ENCODE peak calls at places on chromosome 17, in six cellular contexts. One of them, this sample, is unnamed.

GRCh38 chr17:72710185-72710584 is 382.3 kb downstream of the SLC39A11 start:
- DNase-seq in K562: no peak
- DNase-seq in cardiac fibroblast: peak
- DNase-seq in psoas muscle: no peak
- DNase-seq in fibroblast of mammary gland: no peak
- DNase-seq in endodermal cell: no peak
- DNase-seq in this sample: no peak

GRCh38 chr17:43329183-43329582 is 69.6 kb upstream of the ARL4D start:
- DNase-seq in cardiac fibroblast: no peak
- DNase-seq in endodermal cell: no peak
- DNase-seq in psoas muscle: no peak
- DNase-seq in fibroblast of mammary gland: no peak
- DNase-seq in K562: no peak
- DNase-seq in this sample: no peak

GRCh38 chr17:74199306-74200092 is 4.0 kb upstream of the RPL38 start:
- DNase-seq in psoas muscle: peak
- DNase-seq in endodermal cell: peak
- DNase-seq in K562: peak
- DNase-seq in cardiac fibroblast: peak
- DNase-seq in fibroblast of mammary gland: peak
- DNase-seq in this sample: peak

GRCh38 chr17:36460265-36460937 is 26.1 kb upstream of the ZNHIT3 start:
- DNase-seq in psoas muscle: no peak
- DNase-seq in K562: no peak
- DNase-seq in cardiac fibroblast: no peak
- DNase-seq in fibroblast of mammary gland: no peak
- DNase-seq in endodermal cell: no peak
- DNase-seq in this sample: no peak

GRCh38 chr17:74713199-74713755 is 554 bp upstream of the CD300LF start:
- DNase-seq in psoas muscle: no peak
- DNase-seq in K562: no peak
- DNase-seq in cardiac fibroblast: no peak
- DNase-seq in fibroblast of mammary gland: no peak
- DNase-seq in endodermal cell: no peak
- DNase-seq in this sample: no peak

GRCh38 chr17:83194761-83195329 is 115.4 kb downstream of the METRNL start:
- DNase-seq in fibroblast of mammary gland: peak
- DNase-seq in cardiac fibroblast: peak
- DNase-seq in psoas muscle: peak
- DNase-seq in endodermal cell: no peak
- DNase-seq in K562: no peak
- DNase-seq in this sample: no peak

GRCh38 chr17:37770631-37771518 is 26.0 kb upstream of the HNF1B start:
- DNase-seq in cardiac fibroblast: peak
- DNase-seq in endodermal cell: peak
- DNase-seq in psoas muscle: no peak
- DNase-seq in fibroblast of mammary gland: peak
- DNase-seq in K562: peak
- DNase-seq in this sample: peak

GRCh38 chr17:59149841-59150511 is 5.0 kb downstream of the SKA2 start:
- DNase-seq in endodermal cell: peak
- DNase-seq in fibroblast of mammary gland: peak
- DNase-seq in psoas muscle: no peak
- DNase-seq in K562: no peak
- DNase-seq in cardiac fibroblast: no peak
- DNase-seq in this sample: no peak

GRCh38 chr17:31521632-31522283 is 130.3 kb downstream of the RAB11FIP4 start:
- DNase-seq in K562: no peak
- DNase-seq in cardiac fibroblast: no peak
- DNase-seq in endodermal cell: no peak
- DNase-seq in psoas muscle: no peak
- DNase-seq in fibroblast of mammary gland: no peak
- DNase-seq in this sample: no peak

GRCh38 chr17:78746263-78746948 is 35.7 kb downstream of the CYTH1 start:
- DNase-seq in endodermal cell: no peak
- DNase-seq in fibroblast of mammary gland: no peak
- DNase-seq in psoas muscle: no peak
- DNase-seq in K562: no peak
- DNase-seq in cardiac fibroblast: no peak
- DNase-seq in this sample: no peak

GRCh38 chr17:78746949-78747269 is 35.2 kb downstream of the CYTH1 start:
- DNase-seq in cardiac fibroblast: no peak
- DNase-seq in endodermal cell: no peak
- DNase-seq in K562: no peak
- DNase-seq in fibroblast of mammary gland: no peak
- DNase-seq in psoas muscle: no peak
- DNase-seq in this sample: no peak

GRCh38 chr17:78748730-78749317 is 33.2 kb downstream of the CYTH1 start:
- DNase-seq in endodermal cell: no peak
- DNase-seq in K562: peak
- DNase-seq in psoas muscle: peak
- DNase-seq in fibroblast of mammary gland: peak
- DNase-seq in cardiac fibroblast: peak
- DNase-seq in this sample: no peak

GRCh38 chr17:78747479-78747878 is 34.6 kb downstream of the CYTH1 start:
- DNase-seq in endodermal cell: no peak
- DNase-seq in psoas muscle: no peak
- DNase-seq in cardiac fibroblast: peak
- DNase-seq in fibroblast of mammary gland: no peak
- DNase-seq in K562: no peak
- DNase-seq in this sample: no peak

DNA sequence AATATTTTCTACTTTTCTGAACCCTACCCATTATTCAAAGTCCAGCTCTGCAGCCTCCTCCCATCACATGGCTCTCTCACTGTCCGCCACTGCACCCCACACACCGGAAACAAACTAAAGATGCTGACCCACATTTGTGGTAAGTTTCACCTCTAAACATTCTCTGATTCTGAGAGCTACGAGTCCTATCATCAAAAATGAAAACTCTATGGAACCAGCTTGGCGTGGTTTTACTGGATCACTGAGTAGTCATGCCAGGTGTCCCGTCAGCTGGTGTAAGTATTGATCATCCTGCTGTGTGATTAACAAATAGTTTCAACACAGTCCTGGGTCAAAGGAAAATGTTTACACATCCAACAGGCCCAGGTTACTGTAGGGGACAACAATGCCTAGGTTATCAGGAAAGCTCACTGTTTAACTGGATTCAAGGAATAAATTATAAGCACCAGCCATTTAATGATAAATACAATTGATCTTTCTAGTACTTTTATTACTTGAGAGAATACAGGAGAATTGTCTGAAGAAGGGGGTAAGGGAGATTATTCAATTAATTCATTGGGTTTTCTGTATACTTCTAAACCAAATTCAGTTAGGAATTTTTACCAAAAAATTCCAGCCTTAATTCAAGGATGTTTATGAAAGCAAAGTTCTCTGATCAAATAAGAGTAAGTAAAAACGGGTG is 33.9 kb downstream of the CYTH1 start:
- DNase-seq in fibroblast of mammary gland: peak
- DNase-seq in endodermal cell: no peak
- DNase-seq in K562: no peak
- DNase-seq in cardiac fibroblast: no peak
- DNase-seq in psoas muscle: no peak
- DNase-seq in this sample: no peak
- H3K4me3 ChIP-seq in fibroblast of mammary gland: no peak
- H3K4me3 ChIP-seq in endodermal cell: no peak
- H3K4me3 ChIP-seq in K562: no peak
- H3K4me3 ChIP-seq in cardiac fibroblast: no peak
- H3K4me3 ChIP-seq in psoas muscle: no peak
- H3K4me3 ChIP-seq in this sample: no peak

DNA sequence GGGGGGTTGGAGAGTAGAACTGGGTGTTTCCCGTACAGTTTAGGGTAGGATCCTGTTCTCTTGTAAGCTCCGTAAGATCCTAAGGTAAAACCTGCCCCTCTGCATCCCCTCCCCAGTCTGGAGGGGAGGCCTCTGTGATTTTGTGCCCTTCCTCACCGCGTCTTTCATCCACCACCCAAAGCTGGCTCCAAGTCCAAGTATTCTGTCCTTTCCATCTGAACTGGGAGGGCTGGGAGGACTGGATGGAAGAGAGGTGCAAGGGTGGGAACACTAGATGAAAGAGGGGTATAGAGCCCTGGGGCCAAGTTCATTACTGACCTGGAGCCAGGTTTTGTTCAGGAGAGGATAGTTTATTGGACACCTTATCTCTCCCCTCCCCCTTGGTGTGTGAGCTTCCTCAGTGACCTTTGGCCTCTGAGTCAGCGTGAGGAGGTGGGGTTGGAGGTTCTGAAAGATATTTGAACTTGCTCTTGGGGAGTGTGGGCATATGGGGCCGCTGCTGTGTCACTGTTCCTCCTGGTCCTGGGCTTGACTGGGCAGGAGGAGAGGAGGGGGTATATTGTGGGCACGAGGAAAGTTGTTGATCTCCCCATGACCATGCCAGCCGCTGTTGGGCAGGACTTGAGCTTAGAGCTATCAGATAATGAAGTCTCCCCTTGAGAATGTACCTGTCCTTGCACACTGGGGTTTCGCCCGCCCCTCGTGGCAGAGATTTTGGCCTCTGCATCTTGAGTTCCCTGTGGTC is 1.6 kb downstream of the LASP1 start:
- DNase-seq in cardiac fibroblast: peak
- DNase-seq in psoas muscle: peak
- DNase-seq in K562: peak
- DNase-seq in fibroblast of mammary gland: peak
- DNase-seq in endodermal cell: peak
- DNase-seq in this sample: peak
- TF ChIP-seq CTCF in cardiac fibroblast: no peak
- TF ChIP-seq CTCF in psoas muscle: no peak
- TF ChIP-seq CTCF in K562: peak
- TF ChIP-seq CTCF in fibroblast of mammary gland: peak
- TF ChIP-seq CTCF in endodermal cell: no peak
- TF ChIP-seq CTCF in this sample: peak

GRCh38 chr17:6789146-6789545 is 13.1 kb downstream of the FBXO39 start:
- DNase-seq in cardiac fibroblast: no peak
- DNase-seq in psoas muscle: no peak
- DNase-seq in fibroblast of mammary gland: no peak
- DNase-seq in endodermal cell: no peak
- DNase-seq in K562: no peak
- DNase-seq in this sample: no peak

GRCh38 chr17:6782244-6782643 is 6.2 kb downstream of the FBXO39 start:
- DNase-seq in fibroblast of mammary gland: no peak
- DNase-seq in K562: no peak
- DNase-seq in endodermal cell: no peak
- DNase-seq in cardiac fibroblast: no peak
- DNase-seq in psoas muscle: no peak
- DNase-seq in this sample: no peak

GRCh38 chr17:6786618-6787017 is 10.6 kb downstream of the FBXO39 start:
- DNase-seq in cardiac fibroblast: peak
- DNase-seq in endodermal cell: no peak
- DNase-seq in fibroblast of mammary gland: peak
- DNase-seq in K562: no peak
- DNase-seq in psoas muscle: no peak
- DNase-seq in this sample: no peak

DNA sequence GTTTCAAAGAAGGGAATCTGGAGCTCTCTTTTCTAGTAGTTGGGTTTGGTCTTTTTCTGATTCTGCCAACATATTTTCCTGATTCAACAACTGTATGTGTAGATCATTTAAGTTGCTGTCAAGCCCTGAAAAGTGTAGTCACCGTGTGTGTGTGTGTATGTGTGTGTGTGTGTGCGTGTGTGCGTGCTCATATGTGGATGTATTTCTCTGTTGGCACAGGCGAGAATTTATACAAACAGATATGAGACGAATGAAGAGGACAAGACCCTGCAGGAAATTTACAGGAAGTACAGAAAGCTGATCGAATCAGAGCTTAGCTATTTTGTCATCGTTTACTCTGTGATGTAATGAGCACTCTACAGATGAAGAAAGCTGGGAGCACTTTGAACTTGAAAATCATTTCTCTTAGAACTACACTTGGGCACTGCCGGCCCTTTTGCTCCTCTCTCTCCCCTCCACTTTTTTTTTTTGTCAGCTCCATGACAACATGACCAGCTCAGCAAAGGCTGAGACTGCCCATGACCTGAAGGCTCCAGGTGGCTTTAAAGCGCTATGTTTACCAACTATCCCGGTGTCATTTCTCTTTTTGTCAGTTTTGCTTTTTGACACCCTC is 11.2 kb downstream of the FBXO39 start:
- DNase-seq in K562: no peak
- DNase-seq in cardiac fibroblast: peak
- DNase-seq in psoas muscle: no peak
- DNase-seq in endodermal cell: no peak
- DNase-seq in fibroblast of mammary gland: peak
- DNase-seq in this sample: no peak
- H3K4me3 ChIP-seq in K562: no peak
- H3K4me3 ChIP-seq in cardiac fibroblast: peak
- H3K4me3 ChIP-seq in psoas muscle: no peak
- H3K4me3 ChIP-seq in endodermal cell: no peak
- H3K4me3 ChIP-seq in fibroblast of mammary gland: peak
- H3K4me3 ChIP-seq in this sample: no peak

GRCh38 chr17:76124582-76125390 is 16.3 kb downstream of the FOXJ1 start:
- DNase-seq in psoas muscle: no peak
- DNase-seq in endodermal cell: peak
- DNase-seq in cardiac fibroblast: peak
- DNase-seq in K562: peak
- DNase-seq in fibroblast of mammary gland: peak
- DNase-seq in this sample: peak
- TF ChIP-seq CTCF in psoas muscle: no peak
- TF ChIP-seq CTCF in endodermal cell: peak
- TF ChIP-seq CTCF in cardiac fibroblast: peak
- TF ChIP-seq CTCF in K562: peak
- TF ChIP-seq CTCF in fibroblast of mammary gland: peak
- TF ChIP-seq CTCF in this sample: peak

GRCh38 chr17:68289936-68290267 is 1.0 kb downstream of the SLC16A6 start:
- DNase-seq in psoas muscle: no peak
- DNase-seq in fibroblast of mammary gland: no peak
- DNase-seq in endodermal cell: no peak
- DNase-seq in K562: no peak
- DNase-seq in cardiac fibroblast: no peak
- DNase-seq in this sample: no peak

GRCh38 chr17:68288804-68289203 is 2.1 kb downstream of the SLC16A6 start:
- DNase-seq in K562: peak
- DNase-seq in cardiac fibroblast: no peak
- DNase-seq in fibroblast of mammary gland: no peak
- DNase-seq in psoas muscle: no peak
- DNase-seq in endodermal cell: peak
- DNase-seq in this sample: no peak

GRCh38 chr17:68290268-68290954 is 516 bp downstream of the SLC16A6 start:
- DNase-seq in cardiac fibroblast: no peak
- DNase-seq in endodermal cell: peak
- DNase-seq in psoas muscle: peak
- DNase-seq in K562: no peak
- DNase-seq in fibroblast of mammary gland: no peak
- DNase-seq in this sample: peak

GRCh38 chr17:68288375-68288774 is 2.6 kb downstream of the SLC16A6 start:
- DNase-seq in cardiac fibroblast: no peak
- DNase-seq in endodermal cell: no peak
- DNase-seq in psoas muscle: no peak
- DNase-seq in K562: peak
- DNase-seq in fibroblast of mammary gland: no peak
- DNase-seq in this sample: no peak

GRCh38 chr17:68289473-68289872 is 1.5 kb downstream of the SLC16A6 start:
- DNase-seq in K562: no peak
- DNase-seq in cardiac fibroblast: no peak
- DNase-seq in endodermal cell: no peak
- DNase-seq in psoas muscle: no peak
- DNase-seq in fibroblast of mammary gland: no peak
- DNase-seq in this sample: no peak
- H3K4me3 ChIP-seq in K562: no peak
- H3K4me3 ChIP-seq in cardiac fibroblast: no peak
- H3K4me3 ChIP-seq in endodermal cell: no peak
- H3K4me3 ChIP-seq in psoas muscle: peak
- H3K4me3 ChIP-seq in fibroblast of mammary gland: no peak
- H3K4me3 ChIP-seq in this sample: no peak

GRCh38 chr17:4583796-4584124 is 569 bp upstream of the SMTNL2 start:
- DNase-seq in fibroblast of mammary gland: no peak
- DNase-seq in cardiac fibroblast: no peak
- DNase-seq in K562: no peak
- DNase-seq in endodermal cell: peak
- DNase-seq in psoas muscle: no peak
- DNase-seq in this sample: peak
- TF ChIP-seq CTCF in fibroblast of mammary gland: peak
- TF ChIP-seq CTCF in cardiac fibroblast: peak
- TF ChIP-seq CTCF in K562: no peak
- TF ChIP-seq CTCF in endodermal cell: peak
- TF ChIP-seq CTCF in psoas muscle: peak
- TF ChIP-seq CTCF in this sample: peak